ENCODE peak calls at places on chromosomes 5 and 9, in five cellular contexts. One of them, this sample, is unnamed.

GRCh38 chr5:126481243-126481642 is 58.0 kb downstream of the GRAMD2B start:
- DNase-seq in AG04450: peak
- DNase-seq in stimulated activated CD4-positive, alpha-beta T cell treated with anti-CD3 and anti-CD28 coated beads, TNF-alpha, amount 100 ng/mL, for 48 hours: no peak
- DNase-seq in OCI-LY7: no peak
- DNase-seq in NCI-H2171: no peak
- DNase-seq in this sample: no peak

GRCh38 chr9:21392270-21392669 is 7.1 kb upstream of the IFNA2 start:
- DNase-seq in OCI-LY7: peak
- DNase-seq in stimulated activated CD4-positive, alpha-beta T cell treated with anti-CD3 and anti-CD28 coated beads, TNF-alpha, amount 100 ng/mL, for 48 hours: no peak
- DNase-seq in AG04450: no peak
- DNase-seq in NCI-H2171: no peak
- DNase-seq in this sample: no peak

GRCh38 chr9:35930521-35930920 is 21.2 kb downstream of the SPAAR start:
- DNase-seq in stimulated activated CD4-positive, alpha-beta T cell treated with anti-CD3 and anti-CD28 coated beads, TNF-alpha, amount 100 ng/mL, for 48 hours: no peak
- DNase-seq in NCI-H2171: no peak
- DNase-seq in OCI-LY7: no peak
- DNase-seq in AG04450: no peak
- DNase-seq in this sample: no peak

GRCh38 chr5:142925795-142926194 is 155.6 kb downstream of the ARHGAP26 start:
- DNase-seq in OCI-LY7: no peak
- DNase-seq in stimulated activated CD4-positive, alpha-beta T cell treated with anti-CD3 and anti-CD28 coated beads, TNF-alpha, amount 100 ng/mL, for 48 hours: no peak
- DNase-seq in AG04450: peak
- DNase-seq in NCI-H2171: no peak
- DNase-seq in this sample: no peak

GRCh38 chr5:169300468-169301385 is at the start of gene SLIT3:
- DNase-seq in OCI-LY7: no peak
- DNase-seq in NCI-H2171: peak
- DNase-seq in stimulated activated CD4-positive, alpha-beta T cell treated with anti-CD3 and anti-CD28 coated beads, TNF-alpha, amount 100 ng/mL, for 48 hours: no peak
- DNase-seq in AG04450: no peak
- DNase-seq in this sample: no peak

GRCh38 chr9:94270009-94270408 is 10.9 kb downstream of the ZNF169 start:
- DNase-seq in NCI-H2171: no peak
- DNase-seq in stimulated activated CD4-positive, alpha-beta T cell treated with anti-CD3 and anti-CD28 coated beads, TNF-alpha, amount 100 ng/mL, for 48 hours: no peak
- DNase-seq in AG04450: no peak
- DNase-seq in OCI-LY7: no peak
- DNase-seq in this sample: no peak

GRCh38 chr5:146199216-146199815 is 4.1 kb upstream of the RBM27 start:
- DNase-seq in stimulated activated CD4-positive, alpha-beta T cell treated with anti-CD3 and anti-CD28 coated beads, TNF-alpha, amount 100 ng/mL, for 48 hours: no peak
- DNase-seq in OCI-LY7: no peak
- DNase-seq in AG04450: no peak
- DNase-seq in NCI-H2171: no peak
- DNase-seq in this sample: no peak

GRCh38 chr9:127572961-127573727 is 38.9 kb upstream of the STXBP1 start:
- DNase-seq in OCI-LY7: no peak
- DNase-seq in AG04450: no peak
- DNase-seq in NCI-H2171: peak
- DNase-seq in stimulated activated CD4-positive, alpha-beta T cell treated with anti-CD3 and anti-CD28 coated beads, TNF-alpha, amount 100 ng/mL, for 48 hours: no peak
- DNase-seq in this sample: no peak

GRCh38 chr9:8560560-8561525 is 761.3 kb upstream of the DMAC1 start:
- DNase-seq in NCI-H2171: no peak
- DNase-seq in AG04450: no peak
- DNase-seq in OCI-LY7: no peak
- DNase-seq in stimulated activated CD4-positive, alpha-beta T cell treated with anti-CD3 and anti-CD28 coated beads, TNF-alpha, amount 100 ng/mL, for 48 hours: no peak
- DNase-seq in this sample: no peak

GRCh38 chr5:82440041-82440440 is 161.9 kb upstream of the RPS23 start:
- DNase-seq in AG04450: peak
- DNase-seq in stimulated activated CD4-positive, alpha-beta T cell treated with anti-CD3 and anti-CD28 coated beads, TNF-alpha, amount 100 ng/mL, for 48 hours: no peak
- DNase-seq in NCI-H2171: no peak
- DNase-seq in OCI-LY7: no peak
- DNase-seq in this sample: no peak

GRCh38 chr5:38554860-38555259 is 1.6 kb downstream of the LIFR start:
- DNase-seq in NCI-H2171: no peak
- DNase-seq in OCI-LY7: no peak
- DNase-seq in AG04450: no peak
- DNase-seq in stimulated activated CD4-positive, alpha-beta T cell treated with anti-CD3 and anti-CD28 coated beads, TNF-alpha, amount 100 ng/mL, for 48 hours: no peak
- DNase-seq in this sample: no peak

GRCh38 chr5:1174122-1174936 is 27.1 kb upstream of the SLC6A19 start:
- DNase-seq in OCI-LY7: peak
- DNase-seq in NCI-H2171: peak
- DNase-seq in AG04450: no peak
- DNase-seq in stimulated activated CD4-positive, alpha-beta T cell treated with anti-CD3 and anti-CD28 coated beads, TNF-alpha, amount 100 ng/mL, for 48 hours: peak
- DNase-seq in this sample: no peak

GRCh38 chr9:98368366-98369065 is 113.1 kb upstream of the TBC1D2 start:
- DNase-seq in OCI-LY7: no peak
- DNase-seq in AG04450: no peak
- DNase-seq in NCI-H2171: no peak
- DNase-seq in stimulated activated CD4-positive, alpha-beta T cell treated with anti-CD3 and anti-CD28 coated beads, TNF-alpha, amount 100 ng/mL, for 48 hours: no peak
- DNase-seq in this sample: no peak

GRCh38 chr5:143771229-143772001 is 40.5 kb upstream of the HMHB1 start:
- DNase-seq in OCI-LY7: no peak
- DNase-seq in AG04450: peak
- DNase-seq in stimulated activated CD4-positive, alpha-beta T cell treated with anti-CD3 and anti-CD28 coated beads, TNF-alpha, amount 100 ng/mL, for 48 hours: no peak
- DNase-seq in NCI-H2171: no peak
- DNase-seq in this sample: no peak

GRCh38 chr5:28984642-28985041 is 1946.3 kb upstream of the CDH9 start:
- DNase-seq in OCI-LY7: no peak
- DNase-seq in stimulated activated CD4-positive, alpha-beta T cell treated with anti-CD3 and anti-CD28 coated beads, TNF-alpha, amount 100 ng/mL, for 48 hours: no peak
- DNase-seq in NCI-H2171: no peak
- DNase-seq in AG04450: no peak
- DNase-seq in this sample: no peak

GRCh38 chr9:76658510-76659231 is 105.6 kb upstream of the PCA3 start:
- DNase-seq in NCI-H2171: no peak
- DNase-seq in stimulated activated CD4-positive, alpha-beta T cell treated with anti-CD3 and anti-CD28 coated beads, TNF-alpha, amount 100 ng/mL, for 48 hours: no peak
- DNase-seq in AG04450: peak
- DNase-seq in OCI-LY7: peak
- DNase-seq in this sample: no peak

GRCh38 chr9:85212209-85212608 is 529.5 kb downstream of the AGTPBP1 start:
- DNase-seq in AG04450: no peak
- DNase-seq in NCI-H2171: no peak
- DNase-seq in OCI-LY7: no peak
- DNase-seq in stimulated activated CD4-positive, alpha-beta T cell treated with anti-CD3 and anti-CD28 coated beads, TNF-alpha, amount 100 ng/mL, for 48 hours: no peak
- DNase-seq in this sample: no peak

GRCh38 chr5:149839761-149840160 is 104.8 kb downstream of the PDE6A start:
- DNase-seq in stimulated activated CD4-positive, alpha-beta T cell treated with anti-CD3 and anti-CD28 coated beads, TNF-alpha, amount 100 ng/mL, for 48 hours: no peak
- DNase-seq in NCI-H2171: no peak
- DNase-seq in AG04450: no peak
- DNase-seq in OCI-LY7: no peak
- DNase-seq in this sample: no peak

GRCh38 chr9:130320697-130321080 is 55.1 kb downstream of the HMCN2 start:
- DNase-seq in OCI-LY7: no peak
- DNase-seq in AG04450: no peak
- DNase-seq in stimulated activated CD4-positive, alpha-beta T cell treated with anti-CD3 and anti-CD28 coated beads, TNF-alpha, amount 100 ng/mL, for 48 hours: no peak
- DNase-seq in NCI-H2171: no peak
- DNase-seq in this sample: no peak

GRCh38 chr9:127488946-127489345 is 37.6 kb downstream of the LRSAM1 start:
- DNase-seq in OCI-LY7: no peak
- DNase-seq in stimulated activated CD4-positive, alpha-beta T cell treated with anti-CD3 and anti-CD28 coated beads, TNF-alpha, amount 100 ng/mL, for 48 hours: no peak
- DNase-seq in AG04450: no peak
- DNase-seq in NCI-H2171: no peak
- DNase-seq in this sample: no peak

GRCh38 chr9:17926246-17926645 is 347.4 kb downstream of the SH3GL2 start:
- DNase-seq in NCI-H2171: no peak
- DNase-seq in OCI-LY7: no peak
- DNase-seq in stimulated activated CD4-positive, alpha-beta T cell treated with anti-CD3 and anti-CD28 coated beads, TNF-alpha, amount 100 ng/mL, for 48 hours: no peak
- DNase-seq in AG04450: no peak
- DNase-seq in this sample: no peak

GRCh38 chr9:136010176-136010575 is 49.0 kb upstream of the UBAC1 start:
- DNase-seq in AG04450: no peak
- DNase-seq in NCI-H2171: no peak
- DNase-seq in OCI-LY7: no peak
- DNase-seq in stimulated activated CD4-positive, alpha-beta T cell treated with anti-CD3 and anti-CD28 coated beads, TNF-alpha, amount 100 ng/mL, for 48 hours: no peak
- DNase-seq in this sample: no peak

GRCh38 chr5:149623473-149623872 is 42.2 kb downstream of the ARHGEF37 start:
- DNase-seq in AG04450: no peak
- DNase-seq in stimulated activated CD4-positive, alpha-beta T cell treated with anti-CD3 and anti-CD28 coated beads, TNF-alpha, amount 100 ng/mL, for 48 hours: no peak
- DNase-seq in NCI-H2171: no peak
- DNase-seq in OCI-LY7: no peak
- DNase-seq in this sample: no peak

GRCh38 chr5:87300744-87301143 is 33.1 kb downstream of the RASA1 start:
- DNase-seq in NCI-H2171: no peak
- DNase-seq in OCI-LY7: no peak
- DNase-seq in stimulated activated CD4-positive, alpha-beta T cell treated with anti-CD3 and anti-CD28 coated beads, TNF-alpha, amount 100 ng/mL, for 48 hours: peak
- DNase-seq in AG04450: peak
- DNase-seq in this sample: peak

GRCh38 chr5:138934971-138935370 is 59.8 kb upstream of the LRRTM2 start:
- DNase-seq in AG04450: no peak
- DNase-seq in stimulated activated CD4-positive, alpha-beta T cell treated with anti-CD3 and anti-CD28 coated beads, TNF-alpha, amount 100 ng/mL, for 48 hours: no peak
- DNase-seq in NCI-H2171: no peak
- DNase-seq in OCI-LY7: no peak
- DNase-seq in this sample: no peak

GRCh38 chr9:2720179-2720654 is 2.9 kb downstream of the KCNV2 start:
- DNase-seq in NCI-H2171: no peak
- DNase-seq in stimulated activated CD4-positive, alpha-beta T cell treated with anti-CD3 and anti-CD28 coated beads, TNF-alpha, amount 100 ng/mL, for 48 hours: no peak
- DNase-seq in OCI-LY7: no peak
- DNase-seq in AG04450: no peak
- DNase-seq in this sample: no peak

GRCh38 chr5:173954671-173955605 is 34.0 kb upstream of the C5orf47 start:
- DNase-seq in NCI-H2171: no peak
- DNase-seq in stimulated activated CD4-positive, alpha-beta T cell treated with anti-CD3 and anti-CD28 coated beads, TNF-alpha, amount 100 ng/mL, for 48 hours: no peak
- DNase-seq in OCI-LY7: no peak
- DNase-seq in AG04450: peak
- DNase-seq in this sample: no peak

GRCh38 chr5:170442381-170442780 is 53.2 kb upstream of the KCNMB1 start:
- DNase-seq in NCI-H2171: no peak
- DNase-seq in OCI-LY7: no peak
- DNase-seq in stimulated activated CD4-positive, alpha-beta T cell treated with anti-CD3 and anti-CD28 coated beads, TNF-alpha, amount 100 ng/mL, for 48 hours: no peak
- DNase-seq in AG04450: no peak
- DNase-seq in this sample: no peak

GRCh38 chr9:89879276-89879675 is 274.5 kb downstream of the GADD45G start:
- DNase-seq in stimulated activated CD4-positive, alpha-beta T cell treated with anti-CD3 and anti-CD28 coated beads, TNF-alpha, amount 100 ng/mL, for 48 hours: no peak
- DNase-seq in AG04450: no peak
- DNase-seq in OCI-LY7: no peak
- DNase-seq in NCI-H2171: no peak
- DNase-seq in this sample: no peak

GRCh38 chr5:16550316-16550952 is 66.4 kb downstream of the RETREG1 start:
- DNase-seq in NCI-H2171: peak
- DNase-seq in stimulated activated CD4-positive, alpha-beta T cell treated with anti-CD3 and anti-CD28 coated beads, TNF-alpha, amount 100 ng/mL, for 48 hours: peak
- DNase-seq in AG04450: no peak
- DNase-seq in OCI-LY7: peak
- DNase-seq in this sample: no peak

GRCh38 chr5:97764700-97765099 is 581.7 kb upstream of the RIOK2 start:
- DNase-seq in OCI-LY7: no peak
- DNase-seq in NCI-H2171: no peak
- DNase-seq in AG04450: peak
- DNase-seq in stimulated activated CD4-positive, alpha-beta T cell treated with anti-CD3 and anti-CD28 coated beads, TNF-alpha, amount 100 ng/mL, for 48 hours: no peak
- DNase-seq in this sample: no peak

GRCh38 chr9:115941561-115942315 is 211.9 kb upstream of the PAPPA start:
- DNase-seq in stimulated activated CD4-positive, alpha-beta T cell treated with anti-CD3 and anti-CD28 coated beads, TNF-alpha, amount 100 ng/mL, for 48 hours: no peak
- DNase-seq in NCI-H2171: no peak
- DNase-seq in OCI-LY7: no peak
- DNase-seq in AG04450: no peak
- DNase-seq in this sample: no peak

GRCh38 chr9:72268961-72269360 is 96.0 kb downstream of the ZFAND5 start:
- DNase-seq in OCI-LY7: no peak
- DNase-seq in NCI-H2171: no peak
- DNase-seq in stimulated activated CD4-positive, alpha-beta T cell treated with anti-CD3 and anti-CD28 coated beads, TNF-alpha, amount 100 ng/mL, for 48 hours: no peak
- DNase-seq in AG04450: no peak
- DNase-seq in this sample: no peak

GRCh38 chr9:135340726-135341475 is 138.7 kb upstream of the PPP1R26 start:
- DNase-seq in stimulated activated CD4-positive, alpha-beta T cell treated with anti-CD3 and anti-CD28 coated beads, TNF-alpha, amount 100 ng/mL, for 48 hours: no peak
- DNase-seq in NCI-H2171: no peak
- DNase-seq in AG04450: no peak
- DNase-seq in OCI-LY7: no peak
- DNase-seq in this sample: no peak

GRCh38 chr5:137037848-137038247 is 461.3 kb downstream of the SPOCK1 start:
- DNase-seq in NCI-H2171: no peak
- DNase-seq in stimulated activated CD4-positive, alpha-beta T cell treated with anti-CD3 and anti-CD28 coated beads, TNF-alpha, amount 100 ng/mL, for 48 hours: no peak
- DNase-seq in AG04450: no peak
- DNase-seq in OCI-LY7: no peak
- DNase-seq in this sample: no peak